ENCODE peak calls at places on chromosomes 3 and 15, in four cellular contexts. C is M059J, P is AG04450, J is heart left ventricle. U is an unnamed sample.

GRCh38 chr3:23028294-23028693 is 174.8 kb upstream of the UBE2E2 start:
- DNase-seq in C (no peak), J (no peak), P (no peak), U (no peak)

GRCh38 chr15:85582719-85583089 is 202.3 kb downstream of the AKAP13 start:
- DNase-seq in J (peak; percentile 80), P (no peak), C (no peak), U (no peak)

GRCh38 chr3:15438988-15439387 is 11.6 kb downstream of the EAF1 start:
- DNase-seq in C (peak; percentile 7), J (no peak), P (no peak), U (no peak)

GRCh38 chr3:27679691-27680090 is 42.4 kb downstream of the EOMES start:
- DNase-seq in J (no peak), P (no peak), C (no peak), U (no peak)

GRCh38 chr15:88334436-88334835 is 77.9 kb upstream of the NTRK3 start:
- DNase-seq in J (no peak), P (no peak), C (peak; percentile 53), U (no peak)

GRCh38 chr15:69391046-69391757 is 22.9 kb upstream of the KIF23 start:
- DNase-seq in P (no peak), C (no peak), J (no peak), U (no peak)

GRCh38 chr3:87145553-87145952 is 81.6 kb upstream of the CHMP2B start:
- DNase-seq in C (no peak), P (no peak), J (no peak), U (no peak)

GRCh38 chr3:194244167-194244566 is 107.0 kb downstream of the CPN2 start:
- DNase-seq in C (no peak), J (no peak), P (no peak), U (no peak)

GRCh38 chr15:66752078-66752477 is 50.0 kb downstream of the SMAD6 start:
- DNase-seq in P (no peak), C (no peak), J (no peak), U (no peak)

GRCh38 chr3:99012051-99012450 is 110.6 kb upstream of the DCBLD2 start:
- DNase-seq in J (peak; percentile 34), P (no peak), C (no peak), U (no peak)

GRCh38 chr3:43004282-43004681 is 25.2 kb downstream of the GASK1A start:
- DNase-seq in J (no peak), C (peak; percentile 61), P (no peak), U (no peak)

U was measured in NCI-H187 treated with DMSO at 0.1 percent for 48 hours.